ENCODE peak calls at places on chromosomes 2 and 18, in five cellular contexts. X is esophagus squamous epithelium, Y is Peyer's patch, J is mammary epithelial cell, Q is psoas muscle. M is an unnamed sample.

GRCh38 chr18:51655327-51655698 is 457.8 kb upstream of the MEX3C start:
- DNase-seq in J (no peak), X (no peak), Q (no peak), Y (no peak), M (no peak)

GRCh38 chr2:95017308-95017630 is 8.2 kb upstream of the MAL start:
- DNase-seq in J (no peak), X (no peak), Y (no peak), Q (no peak), M (no peak)

GRCh38 chr2:241569831-241570281 is 11.3 kb downstream of the BOK start:
- DNase-seq in X (no peak), J (no peak), Q (peak; percentile 49), Y (no peak), M (no peak)

GRCh38 chr2:120783371-120783791 is 47.7 kb downstream of the GLI2 start:
- DNase-seq in Q (no peak), X (no peak), J (no peak), Y (no peak), M (no peak)

GRCh38 chr2:122414911-122415310 is 659.5 kb downstream of the TSN start:
- DNase-seq in J (peak; percentile 78), X (no peak), Q (no peak), Y (no peak), M (no peak)

GRCh38 chr18:66280470-66280869 is 323.4 kb downstream of the CDH19 start:
- DNase-seq in Y (no peak), X (no peak), Q (no peak), J (no peak), M (no peak)

GRCh38 chr2:215764441-215765048 is 248.8 kb downstream of the MREG start:
- DNase-seq in J (peak; percentile 94), X (no peak), Y (no peak), Q (no peak), M (peak; percentile 80)

GRCh38 chr2:14451312-14451711 is 181.2 kb upstream of the LRATD1 start:
- DNase-seq in Y (no peak), Q (no peak), J (no peak), X (no peak), M (no peak)

GRCh38 chr2:205783872-205784510 is 101.7 kb downstream of the NRP2 start:
- DNase-seq in Q (no peak), J (no peak), Y (no peak), X (no peak), M (no peak)

GRCh38 chr2:100852999-100853908 is 33.3 kb downstream of the NPAS2 start:
- DNase-seq in J (peak; percentile 25), Q (no peak), Y (no peak), X (no peak), M (no peak)

DNA sequence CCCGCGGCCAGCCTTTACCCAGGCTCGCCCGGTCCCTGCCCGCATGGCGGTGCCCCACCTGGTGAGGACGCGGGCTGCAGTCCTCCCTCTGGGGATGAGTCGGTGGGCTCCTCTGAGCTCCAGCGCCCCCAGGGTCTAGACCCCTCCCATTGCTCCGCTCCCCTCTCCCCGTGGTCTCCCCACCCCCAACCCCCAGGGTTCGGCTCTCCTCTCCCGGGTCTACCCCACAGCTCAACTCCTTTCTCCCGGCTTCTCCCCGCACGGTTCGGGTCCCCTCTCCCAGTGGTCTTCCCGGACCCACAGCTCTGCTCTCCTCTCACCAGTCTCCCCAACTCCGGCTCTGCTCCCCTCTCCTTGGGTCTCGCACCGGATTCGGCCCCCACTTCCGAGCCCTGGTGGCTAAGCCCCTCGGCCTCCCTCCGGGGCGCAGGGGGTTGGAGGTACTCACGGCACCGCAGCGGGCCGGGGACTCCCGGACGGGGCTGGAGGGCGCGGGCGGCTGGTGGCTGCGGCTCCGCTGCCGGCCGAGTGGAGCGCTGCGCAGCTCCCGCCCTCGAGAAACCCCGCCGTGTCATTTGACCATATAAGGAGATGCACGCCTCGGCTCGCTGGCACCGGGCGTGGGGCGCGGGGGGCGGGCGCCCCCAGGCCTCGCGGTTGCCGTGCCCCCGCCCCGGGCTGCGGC is at the start of gene FHL2:
- DNase-seq in Y (peak; percentile 81), X (no peak), Q (peak; percentile 87), J (peak; percentile 77), M (peak; percentile 73)
- TF ChIP-seq CTCF in Y (no peak), X (peak; percentile 41), Q (peak; percentile 59), J (peak; percentile 38), M (peak; percentile 39)

GRCh38 chr2:222298311-222299150 is at the start of gene PAX3:
- DNase-seq in Y (no peak), J (no peak), Q (peak; percentile 79), X (no peak), M (no peak)
- H3K27me3 ChIP-seq in Y (peaks cover 86% of the 10 kb centered on the region), J (peaks cover 95% of the 10 kb centered on the region), Q (peaks cover 60% of the 10 kb centered on the region), X (peaks cover 68% of the 10 kb centered on the region), M (peaks cover 89% of the 10 kb centered on the region)

GRCh38 chr2:10407432-10407831 is 40.7 kb downstream of the ODC1 start:
- DNase-seq in J (no peak), Q (no peak), X (no peak), Y (no peak), M (no peak)
- H3K4me3 ChIP-seq in J (no peak overlapping the region), Q (no peak overlapping the region), X (no peak overlapping the region), Y (no peak overlapping the region), M (no peak overlapping the region)

DNA sequence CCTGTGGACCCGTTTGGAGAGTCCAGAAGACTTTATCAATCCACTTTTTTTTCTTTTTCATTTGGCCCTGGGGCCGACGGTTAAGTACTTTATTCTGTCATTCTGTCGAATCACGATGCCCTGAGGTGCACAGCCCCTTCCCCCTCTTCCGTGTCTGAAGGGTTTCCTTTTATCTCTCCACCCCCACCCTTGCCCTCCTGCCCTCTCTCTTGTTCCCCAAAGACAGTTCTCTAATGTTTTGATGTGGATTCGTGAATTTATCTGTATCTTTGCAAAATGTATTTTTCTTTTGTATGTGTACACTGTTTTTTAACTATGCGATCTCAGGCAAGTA is 1.7 kb upstream of the CASP8 start:
- DNase-seq in Q (no peak), J (no peak), X (peak; percentile 7), Y (no peak), M (no peak)
- TF ChIP-seq CTCF in Q (no peak), J (no peak), X (no peak), Y (no peak), M (no peak)